ENCODE peak calls at places on chromosomes 16 and 17, in seven cellular contexts. S is HFFc6, J is GM23248, X is neuronal stem cell, V is T-helper 9 cell, Z is left colon, L is AG08395. D is an unnamed sample.

GRCh38 chr16:88681084-88681680 is 5.1 kb downstream of the SNAI3 start:
- DNase-seq in X (no peak), Z (peak; percentile 70), S (no peak), V (no peak), J (no peak), L (no peak), D (no peak)

GRCh38 chr17:30326816-30327215 is 7.0 kb downstream of the TMIGD1 start:
- DNase-seq in Z (no peak), V (no peak), S (no peak), X (no peak), J (no peak), L (no peak), D (no peak)

GRCh38 chr16:49862694-49863093 is 6.8 kb upstream of the ZNF423 start:
- DNase-seq in S (no peak), X (no peak), V (no peak), Z (no peak), L (no peak), J (no peak), D (no peak)

GRCh38 chr16:75197522-75198134 is 9.3 kb downstream of the CTRB2 start:
- DNase-seq in X (no peak), Z (no peak), S (no peak), J (no peak), L (no peak), V (no peak), D (no peak)

GRCh38 chr16:17331071-17331521 is 139.7 kb downstream of the XYLT1 start:
- DNase-seq in J (peak; percentile 86), V (no peak), L (peak; percentile 61), X (no peak), S (no peak), Z (no peak), D (peak; percentile 88)

GRCh38 chr17:32569171-32570080 is 82.6 kb downstream of the CDK5R1 start:
- DNase-seq in L (peak; percentile 53), J (peak; percentile 78), X (no peak), Z (no peak), S (peak; percentile 42), V (no peak), D (no peak)

GRCh38 chr16:2482181-2483107 is 7.5 kb downstream of the TBC1D24 start:
- DNase-seq in V (no peak), X (no peak), L (peak; percentile 90), Z (no peak), J (peak; percentile 92), S (peak; percentile 83), D (peak; percentile 64)

GRCh38 chr17:29569245-29569950 is 897 bp downstream of the TP53I13 start:
- DNase-seq in X (no peak), J (peak; percentile 80), V (no peak), S (peak; percentile 77), Z (no peak), L (peak; percentile 60), D (no peak)

GRCh38 chr17:51153210-51154072 is at the start of gene NME1:
- DNase-seq in X (peak; percentile 97), J (peak; percentile 100), L (peak; percentile 97), S (peak; percentile 99), V (peak; percentile 94), Z (peak; percentile 96), D (peak; percentile 100)

GRCh38 chr17:6713130-6713917 is at the start of gene SLC13A5:
- DNase-seq in J (peak; percentile 59), Z (no peak), S (no peak), L (peak; percentile 30), V (no peak), X (peak; percentile 56), D (peak; percentile 6)

GRCh38 chr17:49494937-49495841 is at the start of gene NGFR:
- DNase-seq in V (peak; percentile 43), X (peak; percentile 71), J (peak; percentile 60), S (no peak), L (peak; percentile 64), Z (no peak), D (no peak)

GRCh38 chr17:49337900-49338299 is 24.1 kb downstream of the ZNF652 start:
- DNase-seq in X (no peak), J (peak; percentile 28), L (no peak), V (no peak), Z (no peak), S (no peak), D (peak; percentile 53)

GRCh38 chr17:17176341-17176740 is 29.8 kb downstream of the PLD6 start:
- DNase-seq in L (no peak), V (no peak), J (no peak), Z (no peak), X (no peak), S (no peak), D (no peak)

GRCh38 chr16:81752225-81752875 is 26.7 kb upstream of the PLCG2 start:
- DNase-seq in V (no peak), L (peak; percentile 40), J (peak; percentile 38), S (no peak), Z (peak; percentile 76), X (no peak), D (no peak)

GRCh38 chr16:67115649-67116048 is 5.9 kb downstream of the PHAF1 start:
- DNase-seq in S (peak; percentile 95), J (peak; percentile 99), X (no peak), Z (no peak), L (peak; percentile 95), V (no peak), D (peak; percentile 75)

GRCh38 chr17:7004398-7005253 is 7.8 kb upstream of the RNASEK start:
- DNase-seq in X (no peak), Z (no peak), V (no peak), S (peak; percentile 56), L (peak; percentile 68), J (peak; percentile 74), D (peak; percentile 69)

GRCh38 chr16:79933586-79933985 is 333.0 kb upstream of the MAF start:
- DNase-seq in Z (no peak), J (no peak), X (no peak), S (no peak), L (no peak), V (no peak), D (no peak)

GRCh38 chr17:77959216-77959925 is 868 bp downstream of the TNRC6C start:
- DNase-seq in V (peak; percentile 15), J (peak; percentile 49), S (no peak), L (peak; percentile 7), Z (no peak), X (no peak), D (peak; percentile 34)

GRCh38 chr17:51701501-51701900 is 441.2 kb downstream of the UTP18 start:
- DNase-seq in L (no peak), S (no peak), J (no peak), V (no peak), Z (no peak), X (no peak), D (no peak)

GRCh38 chr16:70697601-70698170 is 11.8 kb upstream of the MTSS2 start:
- DNase-seq in L (peak; percentile 66), S (no peak), Z (no peak), X (no peak), J (peak; percentile 52), V (no peak), D (no peak)

GRCh38 chr16:75228143-75228976 is 9.6 kb downstream of the CTRB1 start:
- DNase-seq in J (no peak), Z (no peak), L (no peak), V (no peak), X (no peak), S (no peak), D (no peak)

GRCh38 chr17:19760781-19761180 is 12.7 kb upstream of the ALDH3A1 start:
- DNase-seq in X (no peak), V (no peak), S (no peak), L (no peak), J (no peak), Z (no peak), D (no peak)

D was measured in fibroblast of the aortic adventitia.